ENCODE peak calls at places on chromosomes 13 and 19, in five cellular contexts. K is psoas muscle, V is ascending aorta, O is A673, U is adrenal gland. C is an unnamed sample.

GRCh38 chr13:108528303-108528702 is 101.1 kb upstream of the MYO16 start:
- DNase-seq in K (no peak), V (no peak), O (no peak), U (no peak), C (no peak)

GRCh38 chr19:29687897-29688728 is 22.9 kb downstream of the PLEKHF1 start:
- DNase-seq in K (no peak), V (no peak), O (no peak), U (no peak), C (peak)

GRCh38 chr19:15300533-15301194 is 31.7 kb downstream of the BRD4 start:
- DNase-seq in K (no peak), V (no peak), O (peak), U (no peak), C (peak)

GRCh38 chr13:53206455-53206854 is 177.8 kb downstream of the OLFM4 start:
- DNase-seq in K (no peak), V (no peak), O (peak), U (no peak), C (no peak)

GRCh38 chr13:30142502-30143211 is 164.7 kb downstream of the KATNAL1 start:
- DNase-seq in K (peak), V (no peak), O (peak), U (peak), C (peak)

GRCh38 chr19:37867831-37868230 is 38.6 kb downstream of the WDR87 start:
- DNase-seq in K (no peak), V (no peak), O (no peak), U (no peak), C (peak)

GRCh38 chr13:35697281-35697680 is 220.8 kb upstream of the MAB21L1 start:
- DNase-seq in K (no peak), V (no peak), O (no peak), U (no peak), C (no peak)

GRCh38 chr13:105537113-105537512 is 998.3 kb downstream of the EFNB2 start:
- DNase-seq in K (no peak), V (no peak), O (no peak), U (no peak), C (no peak)

GRCh38 chr19:44626067-44626624 is 12.8 kb downstream of the IGSF23 start:
- DNase-seq in K (no peak), V (no peak), O (no peak), U (peak), C (peak)

GRCh38 chr13:45873491-45874360 is 22.2 kb upstream of the SIAH3 start:
- DNase-seq in K (no peak), V (no peak), O (no peak), U (no peak), C (no peak)

GRCh38 chr13:25059943-25060342 is 36.0 kb upstream of the PABPC3 start:
- DNase-seq in K (no peak), V (no peak), O (no peak), U (no peak), C (no peak)

GRCh38 chr13:101567841-101568240 is 115.4 kb downstream of the ITGBL1 start:
- DNase-seq in K (no peak), V (no peak), O (peak), U (no peak), C (no peak)

GRCh38 chr19:29775575-29775900 is 36.3 kb upstream of the CCNE1 start:
- DNase-seq in K (no peak), V (no peak), O (no peak), U (no peak), C (no peak)

GRCh38 chr13:59425211-59425721 is 738.5 kb downstream of the DIAPH3 start:
- DNase-seq in K (no peak), V (no peak), O (peak), U (no peak), C (peak)

GRCh38 chr13:27975579-27976361 is 6.7 kb upstream of the CDX2 start:
- DNase-seq in K (no peak), V (no peak), O (no peak), U (no peak), C (no peak)
- H3K4me3 ChIP-seq in K (no peak), V (no peak), O (no peak), U (no peak), C (no peak)

GRCh38 chr13:23129329-23129728 is 51.5 kb upstream of the SGCG start:
- DNase-seq in K (no peak), V (no peak), O (no peak), U (no peak), C (no peak)
- TF ChIP-seq CTCF in K (no peak), V (no peak), O (no peak), U (no peak), C (no peak)

GRCh38 chr19:47109541-47110375 is 3.8 kb downstream of the ZC3H4 start:
- DNase-seq in K (no peak), V (no peak), O (peak), U (no peak), C (peak)
- H3K4me3 ChIP-seq in K (peak), V (peak), O (peak), U (no peak), C (peak)

GRCh38 chr13:51275101-51275500 is 52.9 kb downstream of the FAM124A start:
- DNase-seq in K (no peak), V (no peak), O (no peak), U (no peak), C (no peak)

GRCh38 chr13:51271008-51271407 is 48.8 kb downstream of the FAM124A start:
- DNase-seq in K (no peak), V (no peak), O (no peak), U (no peak), C (no peak)

GRCh38 chr13:51269039-51269438 is 46.8 kb downstream of the FAM124A start:
- DNase-seq in K (no peak), V (no peak), O (no peak), U (no peak), C (peak)

GRCh38 chr13:51270606-51271005 is 48.4 kb downstream of the FAM124A start:
- DNase-seq in K (no peak), V (no peak), O (no peak), U (no peak), C (no peak)

DNA sequence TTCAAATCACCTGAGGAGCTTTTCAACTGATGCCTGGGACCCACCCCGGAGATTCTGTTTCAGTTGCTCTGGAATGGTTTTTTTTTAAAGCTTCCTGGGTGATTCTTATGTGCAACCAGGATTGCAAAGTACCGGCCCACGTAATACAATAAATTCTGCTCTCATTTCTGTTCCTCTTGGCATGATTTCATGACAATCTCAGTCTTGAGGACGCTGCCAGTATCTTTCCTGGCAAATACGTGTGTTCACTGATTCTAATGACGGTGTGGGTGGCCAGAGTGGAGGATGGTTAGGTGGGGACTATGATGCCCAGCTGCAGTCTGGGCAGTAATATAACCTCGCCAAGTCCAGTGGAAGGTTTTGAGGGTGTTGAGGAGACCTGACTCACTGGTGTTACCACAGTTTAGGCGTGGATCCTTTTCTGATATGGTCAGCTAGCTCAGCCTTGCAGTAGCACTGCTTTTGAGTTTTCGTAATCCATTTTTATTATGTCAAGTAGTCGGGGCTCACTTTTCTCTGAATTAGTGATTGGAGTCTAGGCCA is 49.4 kb downstream of the FAM124A start:
- DNase-seq in K (no peak), V (no peak), O (no peak), U (no peak), C (peak)
- TF ChIP-seq CTCF in K (no peak), V (no peak), O (no peak), U (no peak), C (no peak)

DNA sequence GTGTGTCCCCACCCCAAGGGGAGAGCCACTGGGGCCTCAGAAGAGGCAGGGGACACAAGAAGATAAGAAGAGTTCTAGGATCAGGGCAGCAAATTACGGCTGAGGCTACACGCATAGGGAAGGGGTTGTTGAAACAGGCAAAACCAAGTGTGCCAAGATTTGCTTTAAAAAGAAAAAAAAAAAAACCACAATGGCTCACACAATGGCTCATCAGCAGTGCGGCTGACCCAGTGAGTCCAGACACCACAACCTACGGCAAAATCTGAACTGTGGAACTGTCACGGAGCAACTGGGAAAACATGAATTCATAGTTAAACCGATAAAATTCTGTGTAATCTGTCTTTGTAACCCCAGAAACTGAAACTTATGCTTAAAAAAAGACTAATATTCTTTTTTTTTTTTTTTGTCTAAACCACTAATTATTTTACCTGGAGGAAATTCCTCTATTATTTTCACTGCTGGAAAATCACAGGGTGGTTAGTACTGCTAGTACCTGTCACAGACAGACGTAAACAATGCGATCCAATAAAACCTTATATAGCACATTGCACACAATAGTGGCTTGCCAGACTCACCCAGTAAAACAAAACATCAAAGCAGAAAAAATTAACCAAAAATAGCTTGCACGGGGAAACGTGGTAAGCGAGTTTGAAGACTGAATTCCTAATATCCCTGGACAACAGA is 325.4 kb upstream of the TSHZ3 start:
- DNase-seq in K (no peak), V (no peak), O (no peak), U (no peak), C (peak)
- H3K4me3 ChIP-seq in K (no peak), V (no peak), O (no peak), U (no peak), C (no peak)

C was measured in cardiac fibroblast.